ENCODE peak calls at places on chromosome 14, in six cellular contexts. Q is NCI-H510A, L is NCI-H524 treated with DMSO at 0.1 percent for 48 hours, G is aorta, N is colonic mucosa, H is fibroblast of gingiva. A is an unnamed sample.

GRCh38 chr14:21093769-21094681 is 4.4 kb downstream of the ZNF219 start:
- DNase-seq in H (no peak), Q (peak), G (no peak), N (peak), L (peak), A (no peak)

GRCh38 chr14:38999949-39000348 is 103.1 kb downstream of the SEC23A start:
- DNase-seq in N (no peak), L (no peak), G (no peak), Q (no peak), H (no peak), A (no peak)

GRCh38 chr14:87005336-87005735 is 987.6 kb downstream of the GALC start:
- DNase-seq in N (no peak), G (no peak), L (no peak), Q (no peak), H (peak), A (no peak)

GRCh38 chr14:48771717-48772116 is 814.5 kb downstream of the RPS29 start:
- DNase-seq in Q (no peak), N (no peak), L (no peak), G (no peak), H (no peak), A (no peak)

GRCh38 chr14:89337161-89337560 is 79.9 kb downstream of the FOXN3 start:
- DNase-seq in G (no peak), Q (no peak), H (no peak), L (no peak), N (no peak), A (no peak)

GRCh38 chr14:56487090-56487667 is 92.4 kb upstream of the TMEM260 start:
- DNase-seq in Q (no peak), L (no peak), G (no peak), N (no peak), H (peak), A (peak)

GRCh38 chr14:86540636-86541247 is 1010.8 kb downstream of the FLRT2 start:
- DNase-seq in N (no peak), G (no peak), L (no peak), Q (no peak), H (peak), A (no peak)

GRCh38 chr14:54312166-54312801 is 84.5 kb upstream of the CDKN3 start:
- DNase-seq in G (no peak), N (no peak), L (no peak), Q (no peak), H (peak), A (peak)

GRCh38 chr14:90500665-90501370 is 104.0 kb downstream of the CALM1 start:
- DNase-seq in Q (no peak), G (peak), L (no peak), H (no peak), N (no peak), A (no peak)

GRCh38 chr14:105144666-105145380 is 23.8 kb downstream of the JAG2 start:
- DNase-seq in L (no peak), G (peak), H (no peak), N (no peak), Q (no peak), A (no peak)

GRCh38 chr14:33332497-33332896 is 393.8 kb downstream of the NPAS3 start:
- DNase-seq in L (no peak), Q (no peak), H (no peak), N (no peak), G (no peak), A (no peak)

GRCh38 chr14:103854822-103855733 is 7.7 kb upstream of the PPP1R13B start:
- DNase-seq in N (no peak), G (no peak), H (no peak), L (peak), Q (peak), A (no peak)

GRCh38 chr14:50523271-50524041 is 8.9 kb downstream of the MAP4K5 start:
- DNase-seq in Q (no peak), L (no peak), H (no peak), N (no peak), G (no peak), A (no peak)

GRCh38 chr14:69043007-69043444 is 63.9 kb upstream of the ACTN1 start:
- DNase-seq in G (peak), N (no peak), Q (no peak), H (peak), L (no peak), A (no peak)

GRCh38 chr14:65170768-65171251 is 68.5 kb upstream of the MAX start:
- DNase-seq in H (peak), N (peak), G (no peak), Q (no peak), L (no peak), A (peak)